ENCODE peak calls at places on chromosomes 6 and 20, in five cellular contexts. E is body of pancreas, P is RWPE1, A is neuronal stem cell, U is WERI-Rb-1. S is an unnamed sample.

GRCh38 chr6:70685494-70686180 is 18.0 kb downstream of the SMAP1 start:
- DNase-seq in E (no peak), U (no peak), P (no peak), A (no peak), S (no peak)

GRCh38 chr6:145044606-145045275 is 690.6 kb downstream of the EPM2A start:
- DNase-seq in E (no peak), U (no peak), A (no peak), P (no peak), S (no peak)

GRCh38 chr6:157227202-157228166 is 95.8 kb downstream of the TMEM242 start:
- DNase-seq in U (no peak), A (no peak), E (no peak), P (no peak), S (no peak)

GRCh38 chr6:158165919-158166416 is 2.1 kb downstream of the SERAC1 start:
- DNase-seq in E (no peak), P (no peak), A (no peak), U (no peak), S (no peak)

GRCh38 chr6:135686784-135687301 is 164.7 kb upstream of the PDE7B start:
- DNase-seq in A (no peak), P (peak), E (no peak), U (no peak), S (no peak)

GRCh38 chr6:156821707-156822106 is 44.5 kb downstream of the ARID1B start:
- DNase-seq in E (no peak), U (no peak), P (no peak), A (no peak), S (no peak)

GRCh38 chr6:165574220-165574619 is 88.8 kb downstream of the PDE10A start:
- DNase-seq in U (no peak), A (no peak), E (no peak), P (no peak), S (no peak)

GRCh38 chr20:63215101-63216040 is 560 bp downstream of the YTHDF1 start:
- DNase-seq in A (no peak), U (peak), E (peak), P (peak), S (no peak)

GRCh38 chr6:127959869-127960268 is 59.0 kb upstream of the THEMIS start:
- DNase-seq in E (no peak), P (no peak), U (no peak), A (no peak), S (no peak)

GRCh38 chr6:157280153-157280552 is 43.2 kb downstream of the TMEM242 start:
- DNase-seq in U (no peak), P (no peak), E (no peak), A (no peak), S (no peak)

GRCh38 chr20:62907377-62908317 is 18.7 kb downstream of the DIDO1 start:
- DNase-seq in E (no peak), U (peak), P (no peak), A (no peak), S (no peak)

GRCh38 chr20:54431545-54431944 is 43.8 kb upstream of the DOK5 start:
- DNase-seq in E (peak), A (peak), P (no peak), U (no peak), S (no peak)

GRCh38 chr6:91042656-91043055 is 455.8 kb upstream of the MAP3K7 start:
- DNase-seq in U (no peak), E (no peak), P (no peak), A (no peak), S (no peak)

GRCh38 chr20:56839791-56840190 is 210.7 kb downstream of the TFAP2C start:
- DNase-seq in E (no peak), U (no peak), A (no peak), P (no peak), S (no peak)

GRCh38 chr20:49908258-49908565 is 7.1 kb downstream of the SPATA2 start:
- DNase-seq in E (no peak), A (no peak), P (no peak), U (no peak), S (no peak)

GRCh38 chr6:73062837-73063236 is 162.5 kb downstream of the KHDC1L start:
- DNase-seq in U (no peak), A (no peak), E (no peak), P (no peak), S (no peak)

GRCh38 chr6:7214400-7214940 is 98.5 kb downstream of the SSR1 start:
- DNase-seq in E (no peak), P (no peak), A (no peak), U (no peak), S (no peak)

GRCh38 chr20:16063876-16064275 is 509.4 kb downstream of the KIF16B start:
- DNase-seq in E (no peak), P (no peak), U (no peak), A (no peak), S (no peak)

GRCh38 chr6:80725156-80725930 is 618.9 kb downstream of the BCKDHB start:
- DNase-seq in U (no peak), A (no peak), P (no peak), E (no peak), S (no peak)

GRCh38 chr6:42292002-42292735 is 74.5 kb upstream of the MRPS10 start:
- DNase-seq in P (peak), E (no peak), A (no peak), U (no peak), S (no peak)

GRCh38 chr20:35515949-35516645 is 13.4 kb downstream of the C20orf173 start:
- DNase-seq in E (no peak), A (no peak), U (no peak), P (peak), S (no peak)

GRCh38 chr6:25253371-25253770 is 25.8 kb upstream of the CARMIL1 start:
- DNase-seq in E (no peak), A (no peak), P (peak), U (no peak), S (no peak)

GRCh38 chr6:1787894-1788293 is 178.2 kb downstream of the FOXC1 start:
- DNase-seq in P (peak), A (no peak), U (no peak), E (peak), S (no peak)

GRCh38 chr6:167997642-167998041 is at the start of gene KIF25:
- DNase-seq in P (no peak), U (no peak), E (no peak), A (no peak), S (no peak)

GRCh38 chr6:157893238-157893637 is 70.2 kb downstream of the SNX9 start:
- DNase-seq in U (no peak), A (no peak), P (no peak), E (no peak), S (no peak)

GRCh38 chr6:50922579-50923525 is 104.2 kb downstream of the TFAP2B start:
- DNase-seq in U (no peak), A (no peak), P (no peak), E (no peak), S (no peak)

GRCh38 chr20:63538204-63539091 is 1.3 kb upstream of the PTK6 start:
- DNase-seq in P (peak), U (peak), A (no peak), E (peak), S (no peak)

GRCh38 chr20:13006825-13007224 is 1.9 kb upstream of the SPTLC3 start:
- DNase-seq in E (no peak), U (no peak), P (peak), A (no peak), S (no peak)

GRCh38 chr6:143596857-143597256 is 80.9 kb upstream of the PHACTR2 start:
- DNase-seq in U (no peak), A (no peak), P (no peak), E (peak), S (no peak)

GRCh38 chr20:32585011-32585518 is at the start of gene NOL4L:
- DNase-seq in E (peak), A (no peak), U (peak), P (peak), S (no peak)

GRCh38 chr20:21325296-21325695 is 22.2 kb downstream of the XRN2 start:
- DNase-seq in A (no peak), P (no peak), E (no peak), U (no peak), S (no peak)

GRCh38 chr20:17811605-17811965 is 111.8 kb downstream of the BANF2 start:
- DNase-seq in U (no peak), E (no peak), A (no peak), P (no peak), S (no peak)

GRCh38 chr6:97186416-97186999 is 96.5 kb downstream of the MMS22L start:
- DNase-seq in U (peak), E (peak), P (peak), A (peak), S (no peak)

GRCh38 chr6:17015551-17016381 is 86.1 kb upstream of the STMND1 start:
- DNase-seq in E (peak), P (no peak), A (no peak), U (no peak), S (peak)

GRCh38 chr20:15318682-15319081 is 981.3 kb upstream of the FLRT3 start:
- DNase-seq in A (no peak), U (no peak), P (no peak), E (no peak), S (no peak)

GRCh38 chr20:59185809-59186208 is 22.2 kb downstream of the ZNF831 start:
- DNase-seq in P (no peak), U (no peak), A (peak), E (no peak), S (no peak)

GRCh38 chr6:18388942-18389341 is 1.8 kb downstream of the RNF144B start:
- DNase-seq in U (no peak), P (peak), E (peak), A (no peak), S (no peak)

DNA sequence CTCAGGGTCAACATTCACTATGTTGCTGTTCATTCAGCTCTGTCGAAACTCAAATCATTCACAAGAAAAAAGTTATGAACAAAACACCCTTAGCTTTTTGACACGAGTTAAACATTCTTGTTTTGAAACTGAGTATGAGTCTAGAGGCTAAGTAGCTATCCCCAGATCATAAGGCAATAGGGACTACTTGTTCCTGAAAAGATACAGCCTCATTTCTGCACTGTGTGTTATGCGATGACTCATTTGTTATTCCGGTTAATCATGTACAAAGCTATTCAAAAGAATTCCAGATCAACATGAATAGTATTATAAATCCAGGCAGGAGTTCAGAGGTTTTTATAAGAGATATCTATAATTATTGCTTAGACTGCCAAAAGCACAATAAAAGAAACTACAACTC is 908.0 kb downstream of the QKI start:
- DNase-seq in E (no peak), P (peak), U (no peak), A (no peak), S (no peak)
- H3K27ac ChIP-seq in E (peak), P (no peak), U (no peak), A (no peak), S (peak)

GRCh38 chr20:51732454-51732791 is 35.8 kb downstream of the ATP9A start:
- DNase-seq in U (no peak), A (no peak), E (no peak), P (no peak), S (no peak)

GRCh38 chr20:51729771-51730170 is 38.4 kb downstream of the ATP9A start:
- DNase-seq in U (no peak), P (no peak), A (no peak), E (no peak), S (no peak)

GRCh38 chr20:51734876-51735499 is 33.2 kb downstream of the ATP9A start:
- DNase-seq in A (no peak), P (no peak), E (no peak), U (no peak), S (no peak)

GRCh38 chr20:51733070-51733469 is 35.1 kb downstream of the ATP9A start:
- DNase-seq in P (no peak), E (no peak), A (no peak), U (no peak), S (no peak)

GRCh38 chr20:51731771-51732453 is 36.3 kb downstream of the ATP9A start:
- DNase-seq in A (no peak), P (no peak), U (no peak), E (no peak), S (no peak)
- H3K27ac ChIP-seq in A (no peak), P (no peak), U (no peak), E (no peak), S (no peak)

GRCh38 chr6:29908341-29908662 is 34.0 kb upstream of the HLA-A start:
- DNase-seq in A (no peak), E (no peak), U (no peak), P (no peak), S (no peak)
- H3K27ac ChIP-seq in A (no peak), E (no peak), U (no peak), P (no peak), S (no peak)

DNA sequence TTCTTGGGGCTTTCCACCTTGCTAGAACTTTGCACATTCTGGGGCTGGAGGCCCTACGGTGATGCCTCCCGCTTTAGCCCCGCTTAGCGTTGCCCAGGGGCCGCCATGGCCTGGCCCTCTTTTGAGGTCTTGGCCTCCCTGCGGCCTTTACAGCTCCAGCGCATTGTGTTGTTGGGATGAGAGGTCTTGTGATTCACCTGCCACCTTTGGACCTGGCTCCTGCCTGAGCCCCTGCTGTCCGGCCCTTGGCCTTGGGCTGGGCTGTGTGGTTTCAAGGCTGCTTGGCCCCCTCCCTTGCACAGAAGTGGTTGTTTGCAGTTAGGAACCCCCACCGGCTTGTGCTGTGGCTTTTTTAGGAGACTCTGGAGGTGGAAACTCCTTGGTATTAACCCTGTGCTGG is 61.0 kb upstream of the CDH4 start:
- DNase-seq in P (no peak), E (no peak), A (no peak), U (no peak), S (no peak)
- H3K27ac ChIP-seq in P (no peak), E (no peak), A (no peak), U (no peak), S (no peak)

GRCh38 chr6:4676016-4676415 is 100.2 kb upstream of the CDYL start:
- DNase-seq in U (no peak), P (no peak), A (no peak), E (no peak), S (no peak)

GRCh38 chr6:4671587-4672115 is 104.6 kb upstream of the CDYL start:
- DNase-seq in E (no peak), U (no peak), P (no peak), A (no peak), S (no peak)

GRCh38 chr6:4675086-4675485 is 101.1 kb upstream of the CDYL start:
- DNase-seq in A (no peak), U (no peak), P (no peak), E (no peak), S (no peak)

GRCh38 chr6:4672772-4673171 is 103.4 kb upstream of the CDYL start:
- DNase-seq in U (no peak), A (no peak), E (no peak), P (no peak), S (no peak)

DNA sequence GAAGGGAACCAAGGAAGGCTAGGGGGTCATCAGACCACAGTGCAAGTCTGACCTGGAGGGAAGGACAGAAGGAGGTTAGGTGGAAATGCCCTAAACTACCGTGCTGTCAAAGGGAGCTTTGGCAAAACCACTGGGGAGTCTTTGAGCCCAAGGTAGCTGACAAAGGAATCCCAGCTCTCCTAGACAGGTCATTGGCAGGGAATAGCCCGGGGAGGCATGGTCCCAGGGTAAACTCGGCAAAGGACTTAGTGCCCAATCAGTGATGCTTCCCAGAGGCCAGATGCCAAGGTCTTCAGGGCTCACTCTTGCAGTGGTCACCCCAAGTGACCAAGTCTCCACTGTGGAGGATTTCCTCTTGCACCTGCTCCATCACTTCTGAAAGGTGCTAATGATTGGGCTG is 102.3 kb upstream of the CDYL start:
- DNase-seq in U (no peak), A (no peak), P (no peak), E (no peak), S (no peak)
- H3K27ac ChIP-seq in U (no peak), A (no peak), P (no peak), E (no peak), S (no peak)

GRCh38 chr20:51594999-51595532 is 52.5 kb upstream of the NFATC2 start:
- DNase-seq in P (peak), A (peak), U (peak), E (peak), S (peak)

GRCh38 chr20:51592564-51592963 is 50.0 kb upstream of the NFATC2 start:
- DNase-seq in E (no peak), A (no peak), P (no peak), U (no peak), S (no peak)

GRCh38 chr20:51593584-51593983 is 51.1 kb upstream of the NFATC2 start:
- DNase-seq in A (no peak), P (no peak), E (no peak), U (no peak), S (no peak)

GRCh38 chr20:51595744-51596143 is 53.2 kb upstream of the NFATC2 start:
- DNase-seq in U (no peak), E (no peak), A (no peak), P (no peak), S (no peak)

DNA sequence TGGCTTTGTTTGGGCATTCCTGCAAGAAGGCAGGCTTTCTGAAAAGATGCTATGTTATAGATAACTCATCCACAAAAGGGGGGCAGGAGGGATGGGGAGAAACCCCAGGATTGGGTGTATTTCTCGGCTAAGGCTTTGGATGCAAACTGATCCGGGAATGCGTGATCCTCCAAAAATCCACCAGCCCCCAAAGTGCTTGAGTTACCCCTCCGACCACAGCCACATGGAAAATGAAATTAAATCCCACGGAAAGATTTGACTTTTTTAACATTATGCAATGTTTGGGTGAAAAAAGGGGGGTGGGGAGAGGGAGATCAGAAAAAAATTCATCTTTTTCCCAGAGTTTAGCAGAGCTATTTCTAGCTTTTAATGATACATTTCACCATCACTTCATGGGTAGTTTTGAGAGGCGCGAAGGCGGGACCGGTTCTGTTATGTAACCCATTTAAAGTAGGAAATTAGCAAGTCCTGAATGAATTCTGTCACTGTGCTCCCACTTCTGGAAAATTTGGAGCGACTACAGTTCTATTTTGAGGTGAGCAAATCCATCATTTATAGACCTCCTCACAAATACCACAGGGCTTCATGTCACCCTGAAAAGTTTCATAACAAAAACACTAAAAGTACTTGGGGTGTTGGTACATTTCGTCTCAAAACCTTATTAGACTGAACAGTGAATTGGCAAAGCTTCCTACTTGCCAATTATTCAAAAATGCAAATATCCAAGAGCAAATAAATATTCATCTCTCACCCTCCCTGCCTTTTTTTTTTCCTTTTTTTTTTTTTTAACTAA is 51.9 kb upstream of the NFATC2 start:
- DNase-seq in U (no peak), A (no peak), P (no peak), E (no peak), S (no peak)
- H3K27ac ChIP-seq in U (no peak), A (no peak), P (no peak), E (no peak), S (peak)